ENCODE peak calls at places on chromosomes 7 and 10, in four cellular contexts. D, Y, U and M are unnamed samples.

GRCh38 chr10:77873558-77874380 is 52.8 kb downstream of the DLG5 start:
- DNase-seq in D (peak; percentile 72), Y (no peak), U (peak; percentile 41), M (peak; percentile 88)

GRCh38 chr7:19619122-19619521 is 89.7 kb downstream of the POLR1F start:
- DNase-seq in D (no peak), Y (no peak), U (no peak), M (no peak)

GRCh38 chr10:77666821-77667220 is 29.2 kb upstream of the KCNMA1 start:
- DNase-seq in D (no peak), U (no peak), Y (no peak), M (no peak)

GRCh38 chr7:4109481-4110110 is 572.5 kb upstream of the FOXK1 start:
- DNase-seq in D (no peak), Y (no peak), U (no peak), M (no peak)

GRCh38 chr10:101237080-101237817 is 8.0 kb upstream of the LBX1 start:
- DNase-seq in Y (no peak), U (no peak), D (no peak), M (no peak)

GRCh38 chr7:16718111-16718656 is 35.4 kb upstream of the TSPAN13 start:
- DNase-seq in U (no peak), Y (no peak), D (no peak), M (no peak)

GRCh38 chr10:113711142-113711541 is 31.4 kb downstream of the CASP7 start:
- DNase-seq in Y (no peak), U (no peak), D (no peak), M (no peak)

GRCh38 chr7:105664816-105665525 is 83.7 kb upstream of the EFCAB10 start:
- DNase-seq in U (no peak), Y (no peak), D (no peak), M (no peak)

GRCh38 chr7:133365892-133366291 is 113.0 kb downstream of the EXOC4 start:
- DNase-seq in Y (no peak), D (no peak), U (no peak), M (no peak)

GRCh38 chr10:69955897-69956832 is 96.5 kb upstream of the MACROH2A2 start:
- DNase-seq in Y (no peak), D (no peak), U (no peak), M (no peak)

GRCh38 chr10:133397938-133398337 is 4.0 kb downstream of the MTG1 start:
- DNase-seq in Y (peak; percentile 20), D (no peak), U (no peak), M (no peak)

GRCh38 chr7:26417911-26418413 is 126.3 kb downstream of the SNX10 start:
- DNase-seq in D (no peak), Y (no peak), U (no peak), M (no peak)

GRCh38 chr10:29344073-29344820 is 55.4 kb downstream of the LYZL1 start:
- DNase-seq in U (no peak), Y (no peak), D (no peak), M (no peak)

GRCh38 chr7:1961776-1962276 is 270.9 kb downstream of the MAD1L1 start:
- DNase-seq in D (no peak), U (no peak), Y (no peak), M (peak; percentile 2)

GRCh38 chr7:99372275-99373085 is 2.0 kb upstream of the ARPC1B start:
- DNase-seq in U (peak; percentile 53), D (no peak), Y (no peak), M (peak; percentile 77)

GRCh38 chr7:142481548-142481947 is 223.7 kb upstream of the PRSS58 start:
- DNase-seq in U (no peak), D (no peak), Y (no peak), M (no peak)

GRCh38 chr10:104255244-104255981 is 721 bp downstream of the GSTO1 start:
- DNase-seq in D (no peak), Y (no peak), U (peak; percentile 57), M (no peak)

GRCh38 chr7:128425851-128426250 is 16.1 kb upstream of the IMPDH1 start:
- DNase-seq in Y (peak; percentile 87), U (peak; percentile 93), D (peak; percentile 79), M (no peak)

GRCh38 chr7:46764100-46764941 is 817.6 kb downstream of the TNS3 start:
- DNase-seq in Y (no peak), D (no peak), U (no peak), M (no peak)

GRCh38 chr10:78524941-78525340 is 491.3 kb downstream of the RPS24 start:
- DNase-seq in U (peak; percentile 47), Y (no peak), D (no peak), M (no peak)

GRCh38 chr7:19491821-19492452 is 216.9 kb downstream of the POLR1F start:
- DNase-seq in D (no peak), U (no peak), Y (no peak), M (no peak)

GRCh38 chr10:12543589-12543988 is 194.2 kb downstream of the CAMK1D start:
- DNase-seq in U (no peak), D (no peak), Y (no peak), M (no peak)

GRCh38 chr7:55349126-55349525 is 16.0 kb upstream of the LANCL2 start:
- DNase-seq in Y (no peak), U (no peak), D (no peak), M (no peak)

GRCh38 chr10:114045071-114045737 is 1.5 kb downstream of the ADRB1 start:
- DNase-seq in U (peak; percentile 43), Y (peak; percentile 80), D (no peak), M (no peak)

GRCh38 chr10:33858326-33858725 is 523.9 kb upstream of the NRP1 start:
- DNase-seq in Y (no peak), D (no peak), U (no peak), M (no peak)

GRCh38 chr7:46745700-46746090 is 824.6 kb upstream of the IGFBP3 start:
- DNase-seq in D (no peak), Y (no peak), U (peak; percentile 9), M (no peak)

GRCh38 chr10:122779924-122780323 is 65.7 kb downstream of the CUZD1 start:
- DNase-seq in D (no peak), U (no peak), Y (no peak), M (no peak)
- H3K4me1 ChIP-seq in D (no peaks in the 10 kb centered on the region), U (no peaks in the 10 kb centered on the region), Y (no peaks in the 10 kb centered on the region), M (no peaks in the 10 kb centered on the region)

GRCh38 chr10:43131906-43132305 is 6.3 kb upstream of the CSGALNACT2 start:
- DNase-seq in D (no peak), Y (no peak), U (peak; percentile 0), M (peak; percentile 46)

GRCh38 chr10:43132796-43133195 is 5.4 kb upstream of the CSGALNACT2 start:
- DNase-seq in D (no peak), Y (no peak), U (no peak), M (no peak)

GRCh38 chr10:43134126-43134905 is 3.9 kb upstream of the CSGALNACT2 start:
- DNase-seq in D (no peak), U (no peak), Y (no peak), M (no peak)

GRCh38 chr10:43135064-43135463 is 3.2 kb upstream of the CSGALNACT2 start:
- DNase-seq in D (no peak), Y (no peak), U (no peak), M (no peak)

DNA sequence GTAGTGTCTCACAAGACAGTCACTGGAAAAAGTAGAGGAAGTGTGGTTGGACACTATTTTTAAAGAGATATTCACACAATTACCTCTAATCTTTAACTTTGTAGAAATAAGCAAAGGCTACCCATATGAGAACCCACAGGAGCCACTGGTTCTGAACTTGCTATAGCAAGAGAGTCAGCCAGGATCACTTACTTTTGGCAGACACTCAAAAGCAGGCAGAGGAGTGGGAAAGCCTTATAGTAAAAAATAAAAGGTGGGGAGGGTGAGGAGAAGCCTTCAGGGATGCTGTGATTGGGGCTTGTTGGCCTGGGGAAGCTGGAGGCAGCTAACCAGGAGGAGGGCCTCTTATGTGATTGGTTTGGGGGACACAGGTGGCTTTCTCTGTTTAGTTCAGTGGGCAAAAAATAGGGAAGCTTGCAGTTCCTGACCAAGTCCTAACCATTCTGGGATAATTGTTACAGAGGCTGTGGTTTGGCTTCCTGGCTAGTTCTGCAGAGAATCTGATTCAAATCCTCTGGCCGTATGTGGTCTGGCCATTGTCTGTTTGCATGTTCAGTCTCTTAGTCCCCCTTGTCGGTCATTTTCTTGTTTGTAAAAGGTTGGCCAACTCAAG is 4.9 kb upstream of the CSGALNACT2 start:
- DNase-seq in Y (no peak), U (no peak), D (no peak), M (no peak)
- H3K4me1 ChIP-seq in Y (no peaks in the 10 kb centered on the region), U (peaks cover 7% of the 10 kb centered on the region), D (no peaks in the 10 kb centered on the region), M (no peaks in the 10 kb centered on the region)

GRCh38 chr7:102289051-102289450 is 2.4 kb downstream of the SH2B2 start:
- DNase-seq in U (no peak), Y (no peak), D (peak; percentile 72), M (no peak)
- H3K4me1 ChIP-seq in U (peaks cover 21% of the 10 kb centered on the region), Y (no peaks in the 10 kb centered on the region), D (peaks cover 32% of the 10 kb centered on the region), M (no peaks in the 10 kb centered on the region)

GRCh38 chr7:11194492-11194891 is 220.8 kb downstream of the PHF14 start:
- DNase-seq in Y (no peak), D (no peak), U (no peak), M (no peak)
- H3K4me1 ChIP-seq in Y (no peaks in the 10 kb centered on the region), D (no peaks in the 10 kb centered on the region), U (peaks cover 2% of the 10 kb centered on the region), M (no peaks in the 10 kb centered on the region)